ENCODE peak calls at places on chromosomes 13 and 19, in eight cellular contexts. K is heart right ventricle, X is fibroblast of lung, E is mammary epithelial cell, J is IMR-90, O is K562, L is SK-N-SH, A is hepatocyte. T is an unnamed sample. For H3K36me3, the result is how much of the 10 kb centered on the place peaks cover.

GRCh38 chr19:40542197-40542859 is 34.3 kb upstream of the SHKBP1 start:
- DNase-seq in K (peak), X (peak), E (no peak), J (peak), O (no peak), L (peak), A (peak), T (no peak)

GRCh38 chr13:73602295-73602694 is 531.9 kb downstream of the KLF12 start:
- DNase-seq in K (no peak), X (no peak), E (peak), J (peak), O (peak), L (no peak), A (peak), T (no peak)

GRCh38 chr19:49331616-49332055 is 3.6 kb upstream of the CD37 start:
- DNase-seq in K (no peak), X (peak), E (peak), J (peak), O (peak), L (peak), A (peak), T (no peak)

GRCh38 chr13:113083402-113084061 is 22.1 kb upstream of the F7 start:
- DNase-seq in K (peak), X (peak), E (no peak), J (peak), O (no peak), L (no peak), A (no peak), T (no peak)

GRCh38 chr19:49848938-49849337 is 2.0 kb upstream of the PTOV1 start:
- DNase-seq in K (no peak), X (no peak), E (no peak), J (no peak), O (no peak), L (no peak), A (no peak), T (no peak)

GRCh38 chr19:16470911-16471811 is 609 bp downstream of the EPS15L1 start:
- DNase-seq in K (peak), X (peak), E (peak), J (peak), O (peak), L (no peak), A (peak), T (no peak)

GRCh38 chr13:30818323-30818960 is 83.1 kb downstream of the ALOX5AP start:
- DNase-seq in K (no peak), X (peak), E (peak), J (peak), O (no peak), L (no peak), A (peak), T (no peak)

GRCh38 chr19:51354742-51355148 is 11.4 kb downstream of the ETFB start:
- DNase-seq in K (no peak), X (peak), E (peak), J (peak), O (no peak), L (peak), A (peak), T (no peak)

GRCh38 chr13:109677206-109677605 is 109.2 kb downstream of the IRS2 start:
- DNase-seq in K (no peak), X (no peak), E (no peak), J (no peak), O (no peak), L (no peak), A (no peak), T (no peak)

GRCh38 chr13:99977912-99978780 is 3.4 kb upstream of the ZIC2 start:
- DNase-seq in K (no peak), X (no peak), E (no peak), J (no peak), O (no peak), L (peak), A (no peak), T (no peak)

GRCh38 chr13:113404723-113405471 is 41.0 kb upstream of the GRTP1 start:
- DNase-seq in K (no peak), X (no peak), E (no peak), J (no peak), O (no peak), L (no peak), A (no peak), T (no peak)

GRCh38 chr19:48102870-48103751 is 7.5 kb downstream of the PLA2G4C start:
- DNase-seq in K (no peak), X (peak), E (peak), J (peak), O (peak), L (peak), A (peak), T (no peak)

GRCh38 chr19:6061420-6062130 is 48.7 kb downstream of the RFX2 start:
- DNase-seq in K (no peak), X (no peak), E (no peak), J (no peak), O (peak), L (no peak), A (no peak), T (no peak)

GRCh38 chr19:51681286-51681956 is 11.7 kb upstream of the SPACA6 start:
- DNase-seq in K (no peak), X (peak), E (no peak), J (peak), O (no peak), L (no peak), A (no peak), T (no peak)

GRCh38 chr19:28341810-28342350 is 871.1 kb downstream of the UQCRFS1 start:
- DNase-seq in K (no peak), X (no peak), E (no peak), J (no peak), O (no peak), L (no peak), A (no peak), T (no peak)

GRCh38 chr19:3151563-3152430 is 16.0 kb downstream of the GNA15 start:
- DNase-seq in K (no peak), X (no peak), E (peak), J (no peak), O (no peak), L (no peak), A (no peak), T (no peak)

GRCh38 chr13:51874651-51875050 is 12.9 kb downstream of the CCDC70 start:
- DNase-seq in K (no peak), X (no peak), E (no peak), J (no peak), O (no peak), L (no peak), A (peak), T (no peak)

GRCh38 chr19:52507266-52507665 is 20.2 kb upstream of the ZNF808 start:
- DNase-seq in K (no peak), X (no peak), E (no peak), J (no peak), O (no peak), L (no peak), A (no peak), T (no peak)

GRCh38 chr19:2428027-2428690 is 773 bp upstream of the TIMM13 start:
- DNase-seq in K (no peak), X (no peak), E (no peak), J (peak), O (no peak), L (peak), A (no peak), T (no peak)

GRCh38 chr19:52689804-52690394 is 44.9 kb downstream of the ZNF611 start:
- DNase-seq in K (peak), X (no peak), E (no peak), J (no peak), O (peak), L (peak), A (peak), T (no peak)

GRCh38 chr19:1657632-1658445 is 5.4 kb upstream of the TCF3 start:
- DNase-seq in K (no peak), X (no peak), E (no peak), J (no peak), O (no peak), L (no peak), A (no peak), T (no peak)

GRCh38 chr13:83691966-83692365 is 190.3 kb downstream of the SLITRK1 start:
- DNase-seq in K (no peak), X (peak), E (no peak), J (no peak), O (no peak), L (no peak), A (no peak), T (peak)

GRCh38 chr19:41591951-41592562 is 16.1 kb downstream of the CEACAM21 start:
- DNase-seq in K (no peak), X (no peak), E (no peak), J (no peak), O (no peak), L (no peak), A (no peak), T (no peak)

GRCh38 chr13:111034811-111035210 is 80.3 kb upstream of the ARHGEF7 start:
- DNase-seq in K (no peak), X (peak), E (peak), J (peak), O (no peak), L (no peak), A (no peak), T (no peak)

GRCh38 chr13:53064721-53065120 is 36.1 kb downstream of the OLFM4 start:
- DNase-seq in K (no peak), X (no peak), E (no peak), J (no peak), O (no peak), L (peak), A (peak), T (no peak)

GRCh38 chr19:32902448-32902847 is 32.9 kb upstream of the SLC7A9 start:
- DNase-seq in K (no peak), X (no peak), E (no peak), J (no peak), O (no peak), L (no peak), A (peak), T (no peak)
- H3K4me3 ChIP-seq in K (no peak), X (no peak), E (no peak), J (no peak), O (no peak), L (no peak), A (no peak), T (no peak)

DNA sequence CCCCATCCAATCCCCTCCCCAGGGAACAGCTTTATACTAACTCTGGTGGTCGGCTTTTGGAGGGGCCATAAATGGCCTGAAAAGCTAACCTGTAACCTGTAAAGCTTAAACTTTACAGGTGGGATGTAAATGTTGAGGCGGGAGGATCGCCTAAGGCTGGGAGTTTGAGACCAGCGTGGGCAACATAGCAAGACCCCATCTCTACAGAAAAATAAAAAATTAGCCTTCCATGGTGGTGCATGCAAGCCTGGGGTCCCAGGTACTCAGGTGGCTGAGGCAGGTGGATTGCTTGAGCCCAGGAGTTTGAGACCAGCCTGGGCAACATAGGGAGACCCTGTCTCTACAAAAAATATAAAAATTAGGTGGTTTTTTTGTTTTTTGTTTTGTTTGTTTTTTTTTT is 18.5 kb downstream of the CARM1 start:
- DNase-seq in K (no peak), X (no peak), E (no peak), J (no peak), O (no peak), L (no peak), A (no peak), T (no peak)
- TF ChIP-seq CTCF in K (no peak), X (no peak), E (no peak), J (no peak), O (no peak), L (no peak), A (no peak), T (no peak)

DNA sequence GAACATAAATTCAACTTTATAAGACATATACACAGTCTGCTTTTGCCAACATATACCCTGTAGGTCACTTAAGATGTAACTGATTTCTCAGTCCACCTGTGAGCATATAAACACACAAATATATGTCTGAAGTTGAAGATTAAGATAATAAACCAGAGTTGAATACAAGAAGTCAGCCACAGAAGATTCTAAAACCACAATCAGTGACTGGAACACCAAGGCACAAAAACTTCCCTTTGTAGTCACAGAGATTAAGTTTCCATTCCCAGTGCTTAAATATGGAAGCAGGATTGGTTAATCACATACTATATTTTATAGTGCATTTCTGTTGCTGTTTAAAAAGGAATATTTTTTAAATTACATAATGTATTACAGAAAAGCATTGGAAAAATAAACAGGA is 39.9 kb downstream of the MTMR6 start:
- DNase-seq in K (no peak), X (no peak), E (no peak), J (no peak), O (no peak), L (no peak), A (no peak), T (no peak)
- H3K36me3 ChIP-seq in K (under half), X (under half), E (under half), J (under half), O (under half), L (under half), A (under half), T (under half)

DNA sequence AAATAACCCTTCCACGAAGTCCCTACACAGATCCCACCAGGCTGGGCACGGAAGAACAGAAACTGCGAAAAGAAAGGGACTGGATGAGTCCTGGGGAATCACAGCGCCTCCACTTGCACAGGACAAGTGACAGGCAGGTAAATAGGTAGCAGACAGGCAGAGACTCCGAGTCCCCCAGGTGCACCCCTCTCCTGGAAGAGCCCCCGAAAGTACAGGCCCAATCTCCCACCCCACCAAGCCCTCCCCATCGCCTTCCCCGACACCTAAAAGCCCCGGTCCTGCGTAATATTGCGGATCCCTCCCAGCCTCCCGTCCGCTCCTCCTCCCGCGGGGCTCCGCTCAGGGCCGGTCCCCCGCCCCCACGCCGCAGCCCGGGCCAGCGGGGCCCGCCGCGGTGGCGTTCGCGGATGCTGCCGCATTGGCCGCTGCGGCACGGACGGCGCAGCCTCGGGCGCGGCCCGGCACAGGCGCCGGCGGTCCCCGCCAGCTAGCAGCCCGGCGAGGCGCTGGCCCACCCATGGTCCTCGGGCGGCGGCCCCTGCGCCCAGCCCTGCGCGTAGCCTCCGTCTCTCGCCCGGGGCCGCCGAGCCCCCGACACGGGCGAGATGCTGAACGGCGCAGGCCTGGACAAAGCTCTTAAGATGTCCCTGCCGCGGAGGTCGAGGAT is at the start of gene ATP8A2:
- DNase-seq in K (no peak), X (no peak), E (no peak), J (no peak), O (peak), L (peak), A (peak), T (no peak)
- H3K4me3 ChIP-seq in K (peak), X (no peak), E (peak), J (peak), O (peak), L (peak), A (peak), T (peak)

GRCh38 chr13:71218960-71219359 is 648.0 kb downstream of the DACH1 start:
- DNase-seq in K (no peak), X (no peak), E (no peak), J (no peak), O (no peak), L (peak), A (peak), T (no peak)
- TF ChIP-seq CTCF in K (peak), X (no peak), E (peak), J (no peak), O (no peak), L (peak), A (peak), T (no peak)

GRCh38 chr19:7633619-7634018 is at the start of gene PCP2:
- DNase-seq in K (no peak), X (no peak), E (no peak), J (no peak), O (no peak), L (no peak), A (no peak), T (no peak)
- H3K36me3 ChIP-seq in K (under half), X (under half), E (under half), J (under half), O (under half), L (under half), A (under half), T (under half)

GRCh38 chr19:35107541-35107939 is 8.1 kb upstream of the FXYD3 start:
- DNase-seq in K (no peak), X (peak), E (peak), J (no peak), O (peak), L (no peak), A (no peak), T (no peak)

GRCh38 chr19:35106291-35106583 is 9.4 kb upstream of the FXYD3 start:
- DNase-seq in K (no peak), X (no peak), E (no peak), J (no peak), O (no peak), L (no peak), A (no peak), T (no peak)

GRCh38 chr19:35105411-35106290 is 10.0 kb upstream of the FXYD3 start:
- DNase-seq in K (no peak), X (no peak), E (no peak), J (no peak), O (no peak), L (no peak), A (no peak), T (no peak)

GRCh38 chr19:35108730-35109129 is 6.9 kb upstream of the FXYD3 start:
- DNase-seq in K (no peak), X (no peak), E (no peak), J (no peak), O (no peak), L (no peak), A (no peak), T (no peak)

DNA sequence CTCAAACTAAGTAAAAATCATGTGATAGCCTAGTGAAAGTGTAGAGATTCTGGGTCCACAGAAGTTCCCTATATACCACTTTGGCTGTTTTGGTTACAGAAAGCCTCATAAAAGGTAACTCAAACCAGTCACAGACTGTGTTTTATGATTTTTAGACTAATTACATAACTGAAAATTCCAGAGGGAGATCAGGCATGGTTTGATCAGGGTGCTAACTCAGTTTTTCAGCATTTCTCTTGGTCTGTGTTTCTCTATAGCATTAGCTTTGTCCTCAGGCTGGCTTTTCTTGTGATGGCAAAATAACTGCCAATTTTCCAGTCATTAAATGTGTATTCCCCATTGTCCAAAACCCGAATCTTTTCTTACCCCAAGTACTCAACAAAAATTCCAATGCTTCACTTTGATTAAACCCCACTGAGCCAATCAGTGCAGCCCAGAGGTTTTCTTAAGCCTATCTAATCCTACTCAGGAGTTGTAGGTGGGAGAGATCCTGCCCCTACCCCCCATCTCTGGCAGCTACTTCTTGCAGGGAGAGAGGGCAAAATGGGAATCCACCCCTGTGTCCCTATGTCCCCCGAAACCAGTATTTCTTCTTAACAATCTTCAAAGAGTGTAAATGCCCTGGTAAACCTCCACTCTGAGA is 8.6 kb upstream of the FXYD3 start:
- DNase-seq in K (no peak), X (no peak), E (no peak), J (no peak), O (no peak), L (no peak), A (no peak), T (no peak)
- H3K4me3 ChIP-seq in K (no peak), X (no peak), E (no peak), J (no peak), O (no peak), L (no peak), A (no peak), T (no peak)

GRCh38 chr19:21838646-21839045 is 2.7 kb upstream of the ZNF43 start:
- DNase-seq in K (no peak), X (no peak), E (no peak), J (peak), O (no peak), L (no peak), A (no peak), T (no peak)
- TF ChIP-seq CTCF in K (no peak), X (no peak), E (no peak), J (no peak), O (no peak), L (no peak), A (no peak), T (no peak)

GRCh38 chr19:30008169-30008568 is 66.1 kb downstream of the URI1 start:
- DNase-seq in K (no peak), X (no peak), E (no peak), J (no peak), O (no peak), L (no peak), A (no peak), T (no peak)
- H3K36me3 ChIP-seq in K (under half), X (under half), E (under half), J (under half), O (half or more), L (half or more), A (under half), T (under half)

GRCh38 chr13:41502021-41502420 is 44.7 kb downstream of the RGCC start:
- DNase-seq in K (no peak), X (no peak), E (no peak), J (no peak), O (no peak), L (no peak), A (no peak), T (no peak)

GRCh38 chr13:41503386-41503785 is 46.0 kb downstream of the RGCC start:
- DNase-seq in K (no peak), X (no peak), E (no peak), J (no peak), O (no peak), L (no peak), A (no peak), T (no peak)

GRCh38 chr13:41500501-41500900 is 43.2 kb downstream of the RGCC start:
- DNase-seq in K (no peak), X (no peak), E (peak), J (no peak), O (no peak), L (no peak), A (no peak), T (no peak)

GRCh38 chr13:41501281-41501680 is 43.9 kb downstream of the RGCC start:
- DNase-seq in K (no peak), X (no peak), E (no peak), J (no peak), O (no peak), L (no peak), A (no peak), T (no peak)

GRCh38 chr13:41502676-41503075 is 45.3 kb downstream of the RGCC start:
- DNase-seq in K (no peak), X (no peak), E (no peak), J (no peak), O (no peak), L (no peak), A (no peak), T (no peak)
- H3K4me3 ChIP-seq in K (no peak), X (no peak), E (no peak), J (no peak), O (no peak), L (no peak), A (no peak), T (no peak)

T was measured in BJ.